ENCODE peak calls at places on chromosomes 3 and 15, in ten cellular contexts. One of them, this sample, is unnamed.

GRCh38 chr15:96200357-96200972 is 130.0 kb upstream of the NR2F2 start:
- DNase-seq in stimulated activated CD8-positive, alpha-beta memory T cell treated with anti-CD3 and anti-CD28 coated beads, Interleukin-4, amount 100 ng/mL, for 1 hour: no peak
- DNase-seq in trophoblast cell: no peak
- DNase-seq in effector memory CD4-positive, alpha-beta T cell: no peak
- DNase-seq in amniotic epithelial cell: no peak
- DNase-seq in HCEC 1CT: no peak
- DNase-seq in Ammon's horn: no peak
- DNase-seq in activated CD4-positive, alpha-beta T cell treated with anti-CD3 and anti-CD28 coated beads, Interleukin-2, amount 50 U/mL, for 1 hour: no peak
- DNase-seq in neural crest cell: no peak
- DNase-seq in CD4-positive, CD25-positive, alpha-beta regulatory T cell: no peak
- DNase-seq in this sample: no peak

GRCh38 chr3:171807806-171808205 is 2.5 kb downstream of the PLD1 start:
- DNase-seq in neural crest cell: no peak
- DNase-seq in amniotic epithelial cell: no peak
- DNase-seq in stimulated activated CD8-positive, alpha-beta memory T cell treated with anti-CD3 and anti-CD28 coated beads, Interleukin-4, amount 100 ng/mL, for 1 hour: no peak
- DNase-seq in Ammon's horn: no peak
- DNase-seq in HCEC 1CT: no peak
- DNase-seq in CD4-positive, CD25-positive, alpha-beta regulatory T cell: no peak
- DNase-seq in trophoblast cell: no peak
- DNase-seq in activated CD4-positive, alpha-beta T cell treated with anti-CD3 and anti-CD28 coated beads, Interleukin-2, amount 50 U/mL, for 1 hour: no peak
- DNase-seq in effector memory CD4-positive, alpha-beta T cell: no peak
- DNase-seq in this sample: no peak

GRCh38 chr3:65871305-65872141 is 167.2 kb downstream of the MAGI1 start:
- DNase-seq in neural crest cell: no peak
- DNase-seq in stimulated activated CD8-positive, alpha-beta memory T cell treated with anti-CD3 and anti-CD28 coated beads, Interleukin-4, amount 100 ng/mL, for 1 hour: no peak
- DNase-seq in trophoblast cell: no peak
- DNase-seq in effector memory CD4-positive, alpha-beta T cell: no peak
- DNase-seq in Ammon's horn: no peak
- DNase-seq in HCEC 1CT: no peak
- DNase-seq in CD4-positive, CD25-positive, alpha-beta regulatory T cell: no peak
- DNase-seq in activated CD4-positive, alpha-beta T cell treated with anti-CD3 and anti-CD28 coated beads, Interleukin-2, amount 50 U/mL, for 1 hour: no peak
- DNase-seq in amniotic epithelial cell: no peak
- DNase-seq in this sample: no peak

GRCh38 chr15:70902105-70902504 is 9.5 kb downstream of the LRRC49 start:
- DNase-seq in CD4-positive, CD25-positive, alpha-beta regulatory T cell: no peak
- DNase-seq in effector memory CD4-positive, alpha-beta T cell: no peak
- DNase-seq in neural crest cell: no peak
- DNase-seq in trophoblast cell: no peak
- DNase-seq in HCEC 1CT: peak; percentile 84
- DNase-seq in Ammon's horn: no peak
- DNase-seq in stimulated activated CD8-positive, alpha-beta memory T cell treated with anti-CD3 and anti-CD28 coated beads, Interleukin-4, amount 100 ng/mL, for 1 hour: no peak
- DNase-seq in amniotic epithelial cell: peak; percentile 73
- DNase-seq in activated CD4-positive, alpha-beta T cell treated with anti-CD3 and anti-CD28 coated beads, Interleukin-2, amount 50 U/mL, for 1 hour: no peak
- DNase-seq in this sample: no peak

GRCh38 chr3:78495326-78495725 is 1272.5 kb downstream of the ROBO1 start:
- DNase-seq in effector memory CD4-positive, alpha-beta T cell: no peak
- DNase-seq in trophoblast cell: no peak
- DNase-seq in HCEC 1CT: no peak
- DNase-seq in amniotic epithelial cell: no peak
- DNase-seq in activated CD4-positive, alpha-beta T cell treated with anti-CD3 and anti-CD28 coated beads, Interleukin-2, amount 50 U/mL, for 1 hour: no peak
- DNase-seq in stimulated activated CD8-positive, alpha-beta memory T cell treated with anti-CD3 and anti-CD28 coated beads, Interleukin-4, amount 100 ng/mL, for 1 hour: no peak
- DNase-seq in Ammon's horn: no peak
- DNase-seq in neural crest cell: no peak
- DNase-seq in CD4-positive, CD25-positive, alpha-beta regulatory T cell: no peak
- DNase-seq in this sample: no peak

GRCh38 chr15:88012711-88013110 is 243.8 kb downstream of the NTRK3 start:
- DNase-seq in trophoblast cell: peak; percentile 80
- DNase-seq in HCEC 1CT: no peak
- DNase-seq in effector memory CD4-positive, alpha-beta T cell: no peak
- DNase-seq in activated CD4-positive, alpha-beta T cell treated with anti-CD3 and anti-CD28 coated beads, Interleukin-2, amount 50 U/mL, for 1 hour: no peak
- DNase-seq in Ammon's horn: no peak
- DNase-seq in CD4-positive, CD25-positive, alpha-beta regulatory T cell: no peak
- DNase-seq in amniotic epithelial cell: no peak
- DNase-seq in neural crest cell: no peak
- DNase-seq in stimulated activated CD8-positive, alpha-beta memory T cell treated with anti-CD3 and anti-CD28 coated beads, Interleukin-4, amount 100 ng/mL, for 1 hour: no peak
- DNase-seq in this sample: no peak

GRCh38 chr3:150372320-150373118 is 35.6 kb upstream of the TSC22D2 start:
- DNase-seq in activated CD4-positive, alpha-beta T cell treated with anti-CD3 and anti-CD28 coated beads, Interleukin-2, amount 50 U/mL, for 1 hour: no peak
- DNase-seq in CD4-positive, CD25-positive, alpha-beta regulatory T cell: no peak
- DNase-seq in stimulated activated CD8-positive, alpha-beta memory T cell treated with anti-CD3 and anti-CD28 coated beads, Interleukin-4, amount 100 ng/mL, for 1 hour: no peak
- DNase-seq in Ammon's horn: no peak
- DNase-seq in effector memory CD4-positive, alpha-beta T cell: no peak
- DNase-seq in trophoblast cell: no peak
- DNase-seq in HCEC 1CT: peak; percentile 69
- DNase-seq in amniotic epithelial cell: peak; percentile 43
- DNase-seq in neural crest cell: no peak
- DNase-seq in this sample: no peak

GRCh38 chr3:158709666-158710083 is 22.6 kb downstream of the RARRES1 start:
- DNase-seq in neural crest cell: no peak
- DNase-seq in activated CD4-positive, alpha-beta T cell treated with anti-CD3 and anti-CD28 coated beads, Interleukin-2, amount 50 U/mL, for 1 hour: no peak
- DNase-seq in HCEC 1CT: peak; percentile 93
- DNase-seq in amniotic epithelial cell: peak; percentile 99
- DNase-seq in trophoblast cell: peak; percentile 36
- DNase-seq in Ammon's horn: no peak
- DNase-seq in stimulated activated CD8-positive, alpha-beta memory T cell treated with anti-CD3 and anti-CD28 coated beads, Interleukin-4, amount 100 ng/mL, for 1 hour: no peak
- DNase-seq in CD4-positive, CD25-positive, alpha-beta regulatory T cell: no peak
- DNase-seq in effector memory CD4-positive, alpha-beta T cell: no peak
- DNase-seq in this sample: no peak

GRCh38 chr3:151107701-151108100 is 22.2 kb downstream of the MED12L start:
- DNase-seq in HCEC 1CT: no peak
- DNase-seq in CD4-positive, CD25-positive, alpha-beta regulatory T cell: no peak
- DNase-seq in neural crest cell: no peak
- DNase-seq in trophoblast cell: no peak
- DNase-seq in stimulated activated CD8-positive, alpha-beta memory T cell treated with anti-CD3 and anti-CD28 coated beads, Interleukin-4, amount 100 ng/mL, for 1 hour: no peak
- DNase-seq in Ammon's horn: no peak
- DNase-seq in effector memory CD4-positive, alpha-beta T cell: no peak
- DNase-seq in amniotic epithelial cell: no peak
- DNase-seq in activated CD4-positive, alpha-beta T cell treated with anti-CD3 and anti-CD28 coated beads, Interleukin-2, amount 50 U/mL, for 1 hour: no peak
- DNase-seq in this sample: no peak

GRCh38 chr15:66178531-66178910 is 75.0 kb downstream of the MEGF11 start:
- DNase-seq in HCEC 1CT: no peak
- DNase-seq in activated CD4-positive, alpha-beta T cell treated with anti-CD3 and anti-CD28 coated beads, Interleukin-2, amount 50 U/mL, for 1 hour: no peak
- DNase-seq in effector memory CD4-positive, alpha-beta T cell: no peak
- DNase-seq in trophoblast cell: no peak
- DNase-seq in CD4-positive, CD25-positive, alpha-beta regulatory T cell: no peak
- DNase-seq in stimulated activated CD8-positive, alpha-beta memory T cell treated with anti-CD3 and anti-CD28 coated beads, Interleukin-4, amount 100 ng/mL, for 1 hour: no peak
- DNase-seq in neural crest cell: no peak
- DNase-seq in Ammon's horn: no peak
- DNase-seq in amniotic epithelial cell: no peak
- DNase-seq in this sample: no peak

GRCh38 chr15:71565636-71566160 is 244.7 kb upstream of the NR2E3 start:
- DNase-seq in HCEC 1CT: no peak
- DNase-seq in trophoblast cell: no peak
- DNase-seq in stimulated activated CD8-positive, alpha-beta memory T cell treated with anti-CD3 and anti-CD28 coated beads, Interleukin-4, amount 100 ng/mL, for 1 hour: no peak
- DNase-seq in activated CD4-positive, alpha-beta T cell treated with anti-CD3 and anti-CD28 coated beads, Interleukin-2, amount 50 U/mL, for 1 hour: no peak
- DNase-seq in amniotic epithelial cell: no peak
- DNase-seq in CD4-positive, CD25-positive, alpha-beta regulatory T cell: no peak
- DNase-seq in effector memory CD4-positive, alpha-beta T cell: no peak
- DNase-seq in neural crest cell: no peak
- DNase-seq in Ammon's horn: no peak
- DNase-seq in this sample: no peak

GRCh38 chr3:184275961-184276910 is at the start of gene ECE2:
- DNase-seq in CD4-positive, CD25-positive, alpha-beta regulatory T cell: no peak
- DNase-seq in Ammon's horn: no peak
- DNase-seq in trophoblast cell: no peak
- DNase-seq in stimulated activated CD8-positive, alpha-beta memory T cell treated with anti-CD3 and anti-CD28 coated beads, Interleukin-4, amount 100 ng/mL, for 1 hour: no peak
- DNase-seq in neural crest cell: no peak
- DNase-seq in HCEC 1CT: no peak
- DNase-seq in effector memory CD4-positive, alpha-beta T cell: no peak
- DNase-seq in activated CD4-positive, alpha-beta T cell treated with anti-CD3 and anti-CD28 coated beads, Interleukin-2, amount 50 U/mL, for 1 hour: no peak
- DNase-seq in amniotic epithelial cell: no peak
- DNase-seq in this sample: no peak

GRCh38 chr3:65581313-65581712 is 457.4 kb downstream of the MAGI1 start:
- DNase-seq in trophoblast cell: no peak
- DNase-seq in activated CD4-positive, alpha-beta T cell treated with anti-CD3 and anti-CD28 coated beads, Interleukin-2, amount 50 U/mL, for 1 hour: no peak
- DNase-seq in stimulated activated CD8-positive, alpha-beta memory T cell treated with anti-CD3 and anti-CD28 coated beads, Interleukin-4, amount 100 ng/mL, for 1 hour: no peak
- DNase-seq in HCEC 1CT: no peak
- DNase-seq in neural crest cell: no peak
- DNase-seq in effector memory CD4-positive, alpha-beta T cell: no peak
- DNase-seq in Ammon's horn: no peak
- DNase-seq in CD4-positive, CD25-positive, alpha-beta regulatory T cell: no peak
- DNase-seq in amniotic epithelial cell: no peak
- DNase-seq in this sample: no peak

GRCh38 chr3:5116568-5116967 is 5.5 kb upstream of the ARL8B start:
- DNase-seq in amniotic epithelial cell: no peak
- DNase-seq in CD4-positive, CD25-positive, alpha-beta regulatory T cell: no peak
- DNase-seq in stimulated activated CD8-positive, alpha-beta memory T cell treated with anti-CD3 and anti-CD28 coated beads, Interleukin-4, amount 100 ng/mL, for 1 hour: no peak
- DNase-seq in activated CD4-positive, alpha-beta T cell treated with anti-CD3 and anti-CD28 coated beads, Interleukin-2, amount 50 U/mL, for 1 hour: no peak
- DNase-seq in trophoblast cell: no peak
- DNase-seq in neural crest cell: no peak
- DNase-seq in Ammon's horn: peak; percentile 11
- DNase-seq in effector memory CD4-positive, alpha-beta T cell: no peak
- DNase-seq in HCEC 1CT: no peak
- DNase-seq in this sample: no peak

GRCh38 chr3:194276768-194277546 is 74.2 kb downstream of the CPN2 start:
- DNase-seq in amniotic epithelial cell: peak; percentile 37
- DNase-seq in CD4-positive, CD25-positive, alpha-beta regulatory T cell: no peak
- DNase-seq in effector memory CD4-positive, alpha-beta T cell: no peak
- DNase-seq in activated CD4-positive, alpha-beta T cell treated with anti-CD3 and anti-CD28 coated beads, Interleukin-2, amount 50 U/mL, for 1 hour: no peak
- DNase-seq in HCEC 1CT: no peak
- DNase-seq in neural crest cell: no peak
- DNase-seq in Ammon's horn: no peak
- DNase-seq in trophoblast cell: no peak
- DNase-seq in stimulated activated CD8-positive, alpha-beta memory T cell treated with anti-CD3 and anti-CD28 coated beads, Interleukin-4, amount 100 ng/mL, for 1 hour: no peak
- DNase-seq in this sample: no peak

GRCh38 chr3:37593796-37594195 is 267.9 kb upstream of the CTDSPL start:
- DNase-seq in effector memory CD4-positive, alpha-beta T cell: no peak
- DNase-seq in amniotic epithelial cell: no peak
- DNase-seq in Ammon's horn: no peak
- DNase-seq in HCEC 1CT: no peak
- DNase-seq in neural crest cell: no peak
- DNase-seq in activated CD4-positive, alpha-beta T cell treated with anti-CD3 and anti-CD28 coated beads, Interleukin-2, amount 50 U/mL, for 1 hour: no peak
- DNase-seq in CD4-positive, CD25-positive, alpha-beta regulatory T cell: no peak
- DNase-seq in trophoblast cell: no peak
- DNase-seq in stimulated activated CD8-positive, alpha-beta memory T cell treated with anti-CD3 and anti-CD28 coated beads, Interleukin-4, amount 100 ng/mL, for 1 hour: no peak
- DNase-seq in this sample: no peak

GRCh38 chr3:66405701-66406091 is 95.1 kb downstream of the LRIG1 start:
- DNase-seq in neural crest cell: no peak
- DNase-seq in activated CD4-positive, alpha-beta T cell treated with anti-CD3 and anti-CD28 coated beads, Interleukin-2, amount 50 U/mL, for 1 hour: no peak
- DNase-seq in HCEC 1CT: peak; percentile 81
- DNase-seq in amniotic epithelial cell: peak; percentile 55
- DNase-seq in CD4-positive, CD25-positive, alpha-beta regulatory T cell: no peak
- DNase-seq in effector memory CD4-positive, alpha-beta T cell: no peak
- DNase-seq in Ammon's horn: peak; percentile 63
- DNase-seq in trophoblast cell: no peak
- DNase-seq in stimulated activated CD8-positive, alpha-beta memory T cell treated with anti-CD3 and anti-CD28 coated beads, Interleukin-4, amount 100 ng/mL, for 1 hour: no peak
- DNase-seq in this sample: no peak

GRCh38 chr3:171874251-171874679 is 31.1 kb downstream of the TMEM212 start:
- DNase-seq in trophoblast cell: peak; percentile 54
- DNase-seq in CD4-positive, CD25-positive, alpha-beta regulatory T cell: no peak
- DNase-seq in neural crest cell: no peak
- DNase-seq in stimulated activated CD8-positive, alpha-beta memory T cell treated with anti-CD3 and anti-CD28 coated beads, Interleukin-4, amount 100 ng/mL, for 1 hour: no peak
- DNase-seq in activated CD4-positive, alpha-beta T cell treated with anti-CD3 and anti-CD28 coated beads, Interleukin-2, amount 50 U/mL, for 1 hour: no peak
- DNase-seq in effector memory CD4-positive, alpha-beta T cell: no peak
- DNase-seq in Ammon's horn: no peak
- DNase-seq in amniotic epithelial cell: peak; percentile 98
- DNase-seq in HCEC 1CT: peak; percentile 95
- DNase-seq in this sample: peak; percentile 28

GRCh38 chr3:119681279-119681678 is 4.1 kb upstream of the COX17 start:
- DNase-seq in effector memory CD4-positive, alpha-beta T cell: no peak
- DNase-seq in stimulated activated CD8-positive, alpha-beta memory T cell treated with anti-CD3 and anti-CD28 coated beads, Interleukin-4, amount 100 ng/mL, for 1 hour: no peak
- DNase-seq in trophoblast cell: no peak
- DNase-seq in CD4-positive, CD25-positive, alpha-beta regulatory T cell: no peak
- DNase-seq in HCEC 1CT: peak; percentile 45
- DNase-seq in Ammon's horn: no peak
- DNase-seq in amniotic epithelial cell: peak; percentile 46
- DNase-seq in neural crest cell: no peak
- DNase-seq in activated CD4-positive, alpha-beta T cell treated with anti-CD3 and anti-CD28 coated beads, Interleukin-2, amount 50 U/mL, for 1 hour: no peak
- DNase-seq in this sample: peak; percentile 40

GRCh38 chr3:194621947-194622346 is 11.3 kb downstream of the TMEM44 start:
- DNase-seq in effector memory CD4-positive, alpha-beta T cell: no peak
- DNase-seq in activated CD4-positive, alpha-beta T cell treated with anti-CD3 and anti-CD28 coated beads, Interleukin-2, amount 50 U/mL, for 1 hour: no peak
- DNase-seq in stimulated activated CD8-positive, alpha-beta memory T cell treated with anti-CD3 and anti-CD28 coated beads, Interleukin-4, amount 100 ng/mL, for 1 hour: no peak
- DNase-seq in amniotic epithelial cell: no peak
- DNase-seq in CD4-positive, CD25-positive, alpha-beta regulatory T cell: no peak
- DNase-seq in neural crest cell: no peak
- DNase-seq in HCEC 1CT: no peak
- DNase-seq in trophoblast cell: no peak
- DNase-seq in Ammon's horn: no peak
- DNase-seq in this sample: no peak

GRCh38 chr3:187085933-187086332 is 53.4 kb downstream of the RPL39L start:
- DNase-seq in activated CD4-positive, alpha-beta T cell treated with anti-CD3 and anti-CD28 coated beads, Interleukin-2, amount 50 U/mL, for 1 hour: no peak
- DNase-seq in effector memory CD4-positive, alpha-beta T cell: no peak
- DNase-seq in stimulated activated CD8-positive, alpha-beta memory T cell treated with anti-CD3 and anti-CD28 coated beads, Interleukin-4, amount 100 ng/mL, for 1 hour: no peak
- DNase-seq in HCEC 1CT: no peak
- DNase-seq in trophoblast cell: no peak
- DNase-seq in neural crest cell: no peak
- DNase-seq in CD4-positive, CD25-positive, alpha-beta regulatory T cell: no peak
- DNase-seq in Ammon's horn: no peak
- DNase-seq in amniotic epithelial cell: no peak
- DNase-seq in this sample: no peak

GRCh38 chr15:48861813-48862431 is 16.0 kb upstream of the EID1 start:
- DNase-seq in activated CD4-positive, alpha-beta T cell treated with anti-CD3 and anti-CD28 coated beads, Interleukin-2, amount 50 U/mL, for 1 hour: peak; percentile 23
- DNase-seq in neural crest cell: peak; percentile 32
- DNase-seq in stimulated activated CD8-positive, alpha-beta memory T cell treated with anti-CD3 and anti-CD28 coated beads, Interleukin-4, amount 100 ng/mL, for 1 hour: no peak
- DNase-seq in CD4-positive, CD25-positive, alpha-beta regulatory T cell: peak; percentile 34
- DNase-seq in effector memory CD4-positive, alpha-beta T cell: peak; percentile 27
- DNase-seq in amniotic epithelial cell: peak; percentile 73
- DNase-seq in trophoblast cell: no peak
- DNase-seq in HCEC 1CT: peak; percentile 71
- DNase-seq in Ammon's horn: peak; percentile 81
- DNase-seq in this sample: peak; percentile 27

GRCh38 chr3:189863031-189863430 is 231.8 kb downstream of the TP63 start:
- DNase-seq in effector memory CD4-positive, alpha-beta T cell: no peak
- DNase-seq in HCEC 1CT: no peak
- DNase-seq in stimulated activated CD8-positive, alpha-beta memory T cell treated with anti-CD3 and anti-CD28 coated beads, Interleukin-4, amount 100 ng/mL, for 1 hour: no peak
- DNase-seq in CD4-positive, CD25-positive, alpha-beta regulatory T cell: no peak
- DNase-seq in Ammon's horn: no peak
- DNase-seq in activated CD4-positive, alpha-beta T cell treated with anti-CD3 and anti-CD28 coated beads, Interleukin-2, amount 50 U/mL, for 1 hour: no peak
- DNase-seq in amniotic epithelial cell: peak; percentile 27
- DNase-seq in trophoblast cell: peak; percentile 44
- DNase-seq in neural crest cell: no peak
- DNase-seq in this sample: peak; percentile 15

GRCh38 chr15:95563634-95564033 is 766.9 kb upstream of the NR2F2 start:
- DNase-seq in trophoblast cell: no peak
- DNase-seq in HCEC 1CT: no peak
- DNase-seq in CD4-positive, CD25-positive, alpha-beta regulatory T cell: no peak
- DNase-seq in amniotic epithelial cell: no peak
- DNase-seq in effector memory CD4-positive, alpha-beta T cell: no peak
- DNase-seq in stimulated activated CD8-positive, alpha-beta memory T cell treated with anti-CD3 and anti-CD28 coated beads, Interleukin-4, amount 100 ng/mL, for 1 hour: no peak
- DNase-seq in neural crest cell: no peak
- DNase-seq in Ammon's horn: no peak
- DNase-seq in activated CD4-positive, alpha-beta T cell treated with anti-CD3 and anti-CD28 coated beads, Interleukin-2, amount 50 U/mL, for 1 hour: no peak
- DNase-seq in this sample: no peak

GRCh38 chr3:130480736-130481135 is 36.2 kb upstream of the COL6A6 start:
- DNase-seq in trophoblast cell: peak; percentile 28
- DNase-seq in CD4-positive, CD25-positive, alpha-beta regulatory T cell: no peak
- DNase-seq in effector memory CD4-positive, alpha-beta T cell: no peak
- DNase-seq in HCEC 1CT: no peak
- DNase-seq in stimulated activated CD8-positive, alpha-beta memory T cell treated with anti-CD3 and anti-CD28 coated beads, Interleukin-4, amount 100 ng/mL, for 1 hour: no peak
- DNase-seq in activated CD4-positive, alpha-beta T cell treated with anti-CD3 and anti-CD28 coated beads, Interleukin-2, amount 50 U/mL, for 1 hour: no peak
- DNase-seq in amniotic epithelial cell: peak; percentile 24
- DNase-seq in neural crest cell: peak; percentile 3
- DNase-seq in Ammon's horn: no peak
- DNase-seq in this sample: no peak

GRCh38 chr3:189270248-189270832 is 98.6 kb downstream of the TPRG1 start:
- DNase-seq in amniotic epithelial cell: peak; percentile 78
- DNase-seq in trophoblast cell: peak; percentile 67
- DNase-seq in effector memory CD4-positive, alpha-beta T cell: no peak
- DNase-seq in stimulated activated CD8-positive, alpha-beta memory T cell treated with anti-CD3 and anti-CD28 coated beads, Interleukin-4, amount 100 ng/mL, for 1 hour: no peak
- DNase-seq in activated CD4-positive, alpha-beta T cell treated with anti-CD3 and anti-CD28 coated beads, Interleukin-2, amount 50 U/mL, for 1 hour: peak; percentile 30
- DNase-seq in neural crest cell: peak; percentile 4
- DNase-seq in HCEC 1CT: peak; percentile 61
- DNase-seq in CD4-positive, CD25-positive, alpha-beta regulatory T cell: no peak
- DNase-seq in Ammon's horn: peak; percentile 79
- DNase-seq in this sample: peak; percentile 63

GRCh38 chr3:151403246-151403645 is 18.7 kb upstream of the P2RY12 start:
- DNase-seq in CD4-positive, CD25-positive, alpha-beta regulatory T cell: no peak
- DNase-seq in activated CD4-positive, alpha-beta T cell treated with anti-CD3 and anti-CD28 coated beads, Interleukin-2, amount 50 U/mL, for 1 hour: no peak
- DNase-seq in amniotic epithelial cell: peak; percentile 89
- DNase-seq in effector memory CD4-positive, alpha-beta T cell: no peak
- DNase-seq in stimulated activated CD8-positive, alpha-beta memory T cell treated with anti-CD3 and anti-CD28 coated beads, Interleukin-4, amount 100 ng/mL, for 1 hour: no peak
- DNase-seq in trophoblast cell: no peak
- DNase-seq in HCEC 1CT: peak; percentile 58
- DNase-seq in neural crest cell: no peak
- DNase-seq in Ammon's horn: no peak
- DNase-seq in this sample: no peak

GRCh38 chr3:193915613-193916012 is 220.3 kb upstream of the HES1 start:
- DNase-seq in CD4-positive, CD25-positive, alpha-beta regulatory T cell: no peak
- DNase-seq in neural crest cell: no peak
- DNase-seq in amniotic epithelial cell: no peak
- DNase-seq in HCEC 1CT: no peak
- DNase-seq in effector memory CD4-positive, alpha-beta T cell: no peak
- DNase-seq in stimulated activated CD8-positive, alpha-beta memory T cell treated with anti-CD3 and anti-CD28 coated beads, Interleukin-4, amount 100 ng/mL, for 1 hour: no peak
- DNase-seq in Ammon's horn: no peak
- DNase-seq in trophoblast cell: no peak
- DNase-seq in activated CD4-positive, alpha-beta T cell treated with anti-CD3 and anti-CD28 coated beads, Interleukin-2, amount 50 U/mL, for 1 hour: no peak
- DNase-seq in this sample: no peak

This sample was measured in HuH-7.